ENCODE peak calls at places on chromosomes 4 and X, in ten cellular contexts. T is A549; Q is right lobe of liver; V is neural progenitor cell; R is CD4-positive, CD25-positive, alpha-beta regulatory T cell; A is aorta; J is cardiac muscle cell; G is lower lobe of right lung; L is left ventricle myocardium inferior; Y is naive thymus-derived CD4-positive, alpha-beta T cell. N is an unnamed sample.
A peak's percentile ranks its signal among the peaks of the same experiment; 100 is the strongest.

GRCh38 chr4:73777612-73778011 is 37.2 kb downstream of the CXCL8 start:
- DNase-seq in T (no peak), Q (no peak), V (no peak), R (no peak), A (no peak), J (peak; percentile 28), G (no peak), L (no peak), Y (no peak), N (no peak)

GRCh38 chr4:150238591-150238990 is 160.3 kb downstream of the DCLK2 start:
- DNase-seq in T (no peak), Q (no peak), V (no peak), R (no peak), A (no peak), J (no peak), G (no peak), L (no peak), Y (no peak), N (no peak)

GRCh38 chr4:139900964-139901376 is 235.4 kb downstream of the MGST2 start:
- DNase-seq in T (no peak), Q (no peak), V (no peak), R (no peak), A (no peak), J (no peak), G (no peak), L (no peak), Y (no peak), N (no peak)

GRCh38 chr4:14383652-14384051 is 618.6 kb upstream of the CPEB2 start:
- DNase-seq in T (no peak), Q (no peak), V (no peak), R (no peak), A (no peak), J (no peak), G (no peak), L (no peak), Y (no peak), N (no peak)

GRCh38 chr4:187157380-187157958 is 433.8 kb upstream of the FAT1 start:
- DNase-seq in T (no peak), Q (no peak), V (no peak), R (no peak), A (no peak), J (no peak), G (no peak), L (no peak), Y (no peak), N (no peak)

GRCh38 chr4:186728631-186729271 is 5.1 kb upstream of the FAT1 start:
- DNase-seq in T (no peak), Q (no peak), V (peak; percentile 42), R (no peak), A (no peak), J (no peak), G (no peak), L (no peak), Y (no peak), N (no peak)

GRCh38 chr4:71545168-71545567 is 206.3 kb downstream of the SLC4A4 start:
- DNase-seq in T (no peak), Q (no peak), V (no peak), R (no peak), A (no peak), J (no peak), G (no peak), L (no peak), Y (no peak), N (no peak)

GRCh38 chr4:169658970-169659735 is 38.8 kb downstream of the CLCN3 start:
- DNase-seq in T (no peak), Q (no peak), V (peak; percentile 3), R (no peak), A (no peak), J (no peak), G (no peak), L (no peak), Y (no peak), N (no peak)

GRCh38 chr4:7210818-7211217 is 18.5 kb downstream of the SORCS2 start:
- DNase-seq in T (no peak), Q (no peak), V (no peak), R (no peak), A (no peak), J (peak; percentile 79), G (no peak), L (no peak), Y (no peak), N (no peak)

GRCh38 chr4:7394681-7395451 is 39.9 kb downstream of the PSAPL1 start:
- DNase-seq in T (peak; percentile 33), Q (no peak), V (no peak), R (no peak), A (no peak), J (no peak), G (peak; percentile 32), L (no peak), Y (no peak), N (no peak)

GRCh38 chr4:161816958-161817357 is 346.8 kb downstream of the FSTL5 start:
- DNase-seq in T (no peak), Q (no peak), V (no peak), R (no peak), A (no peak), J (no peak), G (no peak), L (no peak), Y (no peak), N (no peak)

GRCh38 chr4:14169460-14169859 is 541.9 kb upstream of the BOD1L1 start:
- DNase-seq in T (no peak), Q (no peak), V (no peak), R (no peak), A (no peak), J (peak; percentile 19), G (no peak), L (no peak), Y (no peak), N (no peak)

GRCh38 chr4:39621582-39621981 is 17.1 kb downstream of the SMIM14 start:
- DNase-seq in T (no peak), Q (peak; percentile 61), V (no peak), R (no peak), A (no peak), J (peak; percentile 74), G (peak; percentile 55), L (no peak), Y (no peak), N (no peak)

GRCh38 chrX:68358679-68359078 is 74.6 kb downstream of the OPHN1 start:
- DNase-seq in T (no peak), Q (no peak), V (no peak), R (no peak), A (no peak), J (peak; percentile 48), G (no peak), L (no peak), Y (no peak), N (no peak)

GRCh38 chr4:6703786-6704185 is 5.9 kb downstream of the MRFAP1L1 start:
- DNase-seq in T (no peak), Q (no peak), V (no peak), R (no peak), A (no peak), J (peak; percentile 31), G (no peak), L (no peak), Y (no peak), N (no peak)

GRCh38 chrX:132181364-132181763 is 37.9 kb downstream of the RAP2C start:
- DNase-seq in T (no peak), Q (peak; percentile 48), V (no peak), R (no peak), A (no peak), J (no peak), G (no peak), L (peak; percentile 15), Y (no peak), N (no peak)

GRCh38 chrX:145410622-145411021 is 163.3 kb downstream of the SPANXN1 start:
- DNase-seq in T (no peak), Q (no peak), V (no peak), R (no peak), A (no peak), J (no peak), G (no peak), L (no peak), Y (no peak), N (no peak)
- H3K9me3 ChIP-seq in T (no peaks in the 10 kb centered on the region), Q (no peaks in the 10 kb centered on the region), V (no peaks in the 10 kb centered on the region), R (no peaks in the 10 kb centered on the region), A (no peaks in the 10 kb centered on the region), J (no peaks in the 10 kb centered on the region), G (no peaks in the 10 kb centered on the region), L (no peaks in the 10 kb centered on the region), Y (no peaks in the 10 kb centered on the region), N (no peaks in the 10 kb centered on the region)

DNA sequence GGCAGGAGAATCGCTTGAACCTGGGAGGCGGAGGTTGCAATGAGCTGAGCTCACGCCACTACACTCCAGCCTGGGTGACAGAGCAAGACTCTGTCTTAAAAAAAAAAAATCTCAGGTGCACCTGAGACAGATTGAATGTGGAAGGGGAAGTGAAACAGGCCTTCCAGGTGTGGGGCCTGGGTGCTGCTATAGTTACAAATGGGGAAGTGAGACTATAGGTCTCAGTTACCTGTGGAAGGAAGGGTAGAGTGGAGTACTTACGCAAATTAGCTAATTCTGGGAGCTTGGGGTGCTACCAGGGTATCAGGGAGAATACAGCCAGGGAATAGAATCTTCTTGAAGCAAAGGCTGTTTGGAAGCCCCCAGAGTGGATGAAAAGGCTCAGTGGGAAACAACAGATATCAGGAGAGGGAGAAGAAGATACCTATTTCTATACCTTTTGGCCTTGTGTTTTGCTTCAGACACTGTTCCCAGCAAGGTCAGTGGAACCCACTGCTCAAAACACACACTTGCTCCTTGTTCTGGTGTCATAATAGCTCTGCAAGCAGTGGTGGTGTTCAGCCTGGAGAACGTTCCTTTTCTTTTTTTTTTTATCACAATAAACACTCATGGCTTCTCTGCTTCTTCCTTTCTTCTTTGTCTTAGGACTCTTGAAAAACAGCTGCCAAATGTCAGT is 7.0 kb downstream of the CD38 start:
- DNase-seq in T (no peak), Q (no peak), V (no peak), R (no peak), A (no peak), J (no peak), G (no peak), L (no peak), Y (no peak), N (no peak)
- H3K9me3 ChIP-seq in T (no peaks in the 10 kb centered on the region), Q (no peaks in the 10 kb centered on the region), V (no peaks in the 10 kb centered on the region), R (no peaks in the 10 kb centered on the region), A (no peaks in the 10 kb centered on the region), J (no peaks in the 10 kb centered on the region), G (no peaks in the 10 kb centered on the region), L (no peaks in the 10 kb centered on the region), Y (no peaks in the 10 kb centered on the region), N (no peaks in the 10 kb centered on the region)

GRCh38 chr4:190018201-190018920 is 8.7 kb downstream of the FRG2 start:
- DNase-seq in T (no peak), Q (no peak), V (no peak), R (no peak), A (no peak), J (no peak), G (no peak), L (no peak), Y (no peak), N (no peak)
- H3K9me3 ChIP-seq in T (no peaks in the 10 kb centered on the region), Q (no peaks in the 10 kb centered on the region), V (no peaks in the 10 kb centered on the region), R (no peaks in the 10 kb centered on the region), A (no peaks in the 10 kb centered on the region), J (no peaks in the 10 kb centered on the region), G (no peaks in the 10 kb centered on the region), L (peaks cover 7% of the 10 kb centered on the region), Y (no peaks in the 10 kb centered on the region), N (no peaks in the 10 kb centered on the region)

DNA sequence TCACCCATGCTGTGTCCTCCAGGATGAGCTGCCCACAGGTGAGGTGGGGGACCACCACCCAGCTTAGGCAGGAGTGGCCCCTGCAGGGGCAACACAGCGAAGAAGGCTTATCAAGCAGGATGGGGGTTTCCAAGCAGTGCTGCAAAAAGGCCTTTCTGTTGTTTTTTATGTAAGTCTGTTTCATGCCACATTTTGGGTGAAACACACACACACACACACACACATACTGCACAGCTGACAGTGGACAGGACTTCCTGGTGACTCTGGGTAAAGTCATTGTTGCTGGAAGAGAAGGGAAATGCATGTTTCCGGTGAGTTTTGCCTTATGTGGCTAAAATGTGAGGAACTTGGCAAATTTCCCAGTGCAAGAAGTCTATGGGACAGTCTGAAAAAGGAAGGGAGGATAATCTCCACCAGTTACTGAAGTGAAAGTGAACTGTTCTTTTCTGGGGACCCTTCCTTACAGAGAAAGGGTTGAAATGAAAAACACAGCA is 119.2 kb downstream of the IRF2 start:
- DNase-seq in T (no peak), Q (no peak), V (no peak), R (peak; percentile 14), A (no peak), J (peak; percentile 96), G (no peak), L (no peak), Y (peak; percentile 16), N (no peak)
- H3K9me3 ChIP-seq in T (no peaks in the 10 kb centered on the region), Q (no peaks in the 10 kb centered on the region), V (no peaks in the 10 kb centered on the region), R (no peaks in the 10 kb centered on the region), A (no peaks in the 10 kb centered on the region), J (no peaks in the 10 kb centered on the region), G (no peaks in the 10 kb centered on the region), L (peaks cover 4% of the 10 kb centered on the region), Y (no peaks in the 10 kb centered on the region), N (no peaks in the 10 kb centered on the region)

N was measured in T-helper 17 cell.